ENCODE peak calls at places on chromosomes 2 and 18, in four cellular contexts. One of them, this sample, is unnamed.
A peak's percentile ranks its signal among the peaks of the same experiment; 100 is the strongest.

GRCh38 chr2:68736086-68736485 is 1.5 kb downstream of the ARHGAP25 start:
- DNase-seq in astrocyte of the spinal cord: no peak
- DNase-seq in fibroblast of pulmonary artery: no peak
- DNase-seq in Peyer's patch: no peak
- DNase-seq in this sample: no peak

GRCh38 chr2:52253605-52254004 is 1221.7 kb upstream of the NRXN1 start:
- DNase-seq in astrocyte of the spinal cord: no peak
- DNase-seq in fibroblast of pulmonary artery: no peak
- DNase-seq in Peyer's patch: no peak
- DNase-seq in this sample: no peak

GRCh38 chr2:150566289-150566688 is 78.8 kb upstream of the RND3 start:
- DNase-seq in astrocyte of the spinal cord: no peak
- DNase-seq in fibroblast of pulmonary artery: no peak
- DNase-seq in Peyer's patch: no peak
- DNase-seq in this sample: no peak

GRCh38 chr2:113965644-113966043 is 75.8 kb downstream of the ACTR3 start:
- DNase-seq in astrocyte of the spinal cord: peak; percentile 49
- DNase-seq in fibroblast of pulmonary artery: peak; percentile 53
- DNase-seq in Peyer's patch: peak; percentile 68
- DNase-seq in this sample: peak; percentile 22

GRCh38 chr18:47932603-47933002 is 2.1 kb upstream of the SMAD2 start:
- DNase-seq in astrocyte of the spinal cord: no peak
- DNase-seq in fibroblast of pulmonary artery: no peak
- DNase-seq in Peyer's patch: no peak
- DNase-seq in this sample: no peak

GRCh38 chr2:121471571-121472464 is 58.9 kb upstream of the RNU4ATAC start:
- DNase-seq in astrocyte of the spinal cord: peak; percentile 79
- DNase-seq in fibroblast of pulmonary artery: peak; percentile 79
- DNase-seq in Peyer's patch: no peak
- DNase-seq in this sample: peak; percentile 91

GRCh38 chr18:76619342-76620315 is 124.6 kb upstream of the ZNF516 start:
- DNase-seq in astrocyte of the spinal cord: peak; percentile 47
- DNase-seq in fibroblast of pulmonary artery: peak; percentile 86
- DNase-seq in Peyer's patch: no peak
- DNase-seq in this sample: peak; percentile 60

GRCh38 chr2:216672996-216673395 is 22.4 kb downstream of the IGFBP5 start:
- DNase-seq in astrocyte of the spinal cord: no peak
- DNase-seq in fibroblast of pulmonary artery: no peak
- DNase-seq in Peyer's patch: no peak
- DNase-seq in this sample: no peak

GRCh38 chr2:190607014-190607597 is 41.8 kb upstream of the NAB1 start:
- DNase-seq in astrocyte of the spinal cord: peak; percentile 58
- DNase-seq in fibroblast of pulmonary artery: peak; percentile 91
- DNase-seq in Peyer's patch: no peak
- DNase-seq in this sample: peak; percentile 42

GRCh38 chr2:237858294-237859081 is 935 bp upstream of the RAMP1 start:
- DNase-seq in astrocyte of the spinal cord: peak; percentile 89
- DNase-seq in fibroblast of pulmonary artery: peak; percentile 91
- DNase-seq in Peyer's patch: peak; percentile 85
- DNase-seq in this sample: peak; percentile 83

GRCh38 chr18:42168487-42168886 is 213.5 kb downstream of the PIK3C3 start:
- DNase-seq in astrocyte of the spinal cord: no peak
- DNase-seq in fibroblast of pulmonary artery: no peak
- DNase-seq in Peyer's patch: no peak
- DNase-seq in this sample: no peak

GRCh38 chr18:6917082-6917481 is 187.6 kb downstream of the ARHGAP28 start:
- DNase-seq in astrocyte of the spinal cord: no peak
- DNase-seq in fibroblast of pulmonary artery: no peak
- DNase-seq in Peyer's patch: no peak
- DNase-seq in this sample: no peak

GRCh38 chr2:239498576-239498975 is 97.8 kb upstream of the HDAC4 start:
- DNase-seq in astrocyte of the spinal cord: no peak
- DNase-seq in fibroblast of pulmonary artery: no peak
- DNase-seq in Peyer's patch: no peak
- DNase-seq in this sample: no peak

GRCh38 chr18:36780748-36781147 is 48.1 kb downstream of the TPGS2 start:
- DNase-seq in astrocyte of the spinal cord: no peak
- DNase-seq in fibroblast of pulmonary artery: no peak
- DNase-seq in Peyer's patch: no peak
- DNase-seq in this sample: no peak

GRCh38 chr18:14997367-14997766 is 249.4 kb downstream of the ANKRD30B start:
- DNase-seq in astrocyte of the spinal cord: no peak
- DNase-seq in fibroblast of pulmonary artery: no peak
- DNase-seq in Peyer's patch: no peak
- DNase-seq in this sample: no peak

GRCh38 chr2:76599732-76600368 is 889.1 kb upstream of the GCFC2 start:
- DNase-seq in astrocyte of the spinal cord: peak; percentile 71
- DNase-seq in fibroblast of pulmonary artery: peak; percentile 78
- DNase-seq in Peyer's patch: peak; percentile 58
- DNase-seq in this sample: peak; percentile 17

GRCh38 chr2:236871500-236872001 is 214.1 kb upstream of the COPS8 start:
- DNase-seq in astrocyte of the spinal cord: peak; percentile 87
- DNase-seq in fibroblast of pulmonary artery: peak; percentile 98
- DNase-seq in Peyer's patch: peak; percentile 75
- DNase-seq in this sample: peak; percentile 90

GRCh38 chr2:138500592-138501426 is 761 bp upstream of the SPOPL start:
- DNase-seq in astrocyte of the spinal cord: no peak
- DNase-seq in fibroblast of pulmonary artery: no peak
- DNase-seq in Peyer's patch: no peak
- DNase-seq in this sample: no peak

GRCh38 chr2:8575011-8575750 is 106.7 kb upstream of the ID2 start:
- DNase-seq in astrocyte of the spinal cord: no peak
- DNase-seq in fibroblast of pulmonary artery: no peak
- DNase-seq in Peyer's patch: peak; percentile 72
- DNase-seq in this sample: no peak

GRCh38 chr2:1162768-1163584 is 212.3 kb downstream of the SNTG2 start:
- DNase-seq in astrocyte of the spinal cord: peak; percentile 25
- DNase-seq in fibroblast of pulmonary artery: no peak
- DNase-seq in Peyer's patch: peak; percentile 52
- DNase-seq in this sample: no peak

GRCh38 chr2:178109813-178110212 is 2.4 kb upstream of the RBM45 start:
- DNase-seq in astrocyte of the spinal cord: peak; percentile 56
- DNase-seq in fibroblast of pulmonary artery: peak; percentile 68
- DNase-seq in Peyer's patch: no peak
- DNase-seq in this sample: peak; percentile 66

GRCh38 chr2:26925100-26925791 is 45.2 kb upstream of the MAPRE3 start:
- DNase-seq in astrocyte of the spinal cord: no peak
- DNase-seq in fibroblast of pulmonary artery: no peak
- DNase-seq in Peyer's patch: peak; percentile 21
- DNase-seq in this sample: no peak

GRCh38 chr2:203237501-203238238 is 1.1 kb upstream of the CYP20A1 start:
- DNase-seq in astrocyte of the spinal cord: no peak
- DNase-seq in fibroblast of pulmonary artery: no peak
- DNase-seq in Peyer's patch: no peak
- DNase-seq in this sample: no peak

GRCh38 chr2:121293450-121294325 is 8.7 kb upstream of the TFCP2L1 start:
- DNase-seq in astrocyte of the spinal cord: no peak
- DNase-seq in fibroblast of pulmonary artery: no peak
- DNase-seq in Peyer's patch: peak; percentile 89
- DNase-seq in this sample: no peak

GRCh38 chr18:52531836-52532235 is 191.8 kb downstream of the DCC start:
- DNase-seq in astrocyte of the spinal cord: no peak
- DNase-seq in fibroblast of pulmonary artery: no peak
- DNase-seq in Peyer's patch: no peak
- DNase-seq in this sample: no peak

GRCh38 chr2:109690822-109691541 is 76.8 kb downstream of the SOWAHC start:
- DNase-seq in astrocyte of the spinal cord: no peak
- DNase-seq in fibroblast of pulmonary artery: no peak
- DNase-seq in Peyer's patch: peak; percentile 84
- DNase-seq in this sample: peak; percentile 30

GRCh38 chr2:193966590-193966989 is 1690.4 kb upstream of the SLC39A10 start:
- DNase-seq in astrocyte of the spinal cord: peak; percentile 89
- DNase-seq in fibroblast of pulmonary artery: peak; percentile 87
- DNase-seq in Peyer's patch: no peak
- DNase-seq in this sample: peak; percentile 89

GRCh38 chr18:50410008-50410407 is 35.2 kb downstream of the SKA1 start:
- DNase-seq in astrocyte of the spinal cord: no peak
- DNase-seq in fibroblast of pulmonary artery: no peak
- DNase-seq in Peyer's patch: no peak
- DNase-seq in this sample: no peak

GRCh38 chr2:96802281-96802595 is 13.8 kb upstream of the CNNM3 start:
- DNase-seq in astrocyte of the spinal cord: no peak
- DNase-seq in fibroblast of pulmonary artery: no peak
- DNase-seq in Peyer's patch: peak; percentile 72
- DNase-seq in this sample: no peak

GRCh38 chr2:164891460-164891859 is 49.8 kb upstream of the COBLL1 start:
- DNase-seq in astrocyte of the spinal cord: no peak
- DNase-seq in fibroblast of pulmonary artery: no peak
- DNase-seq in Peyer's patch: no peak
- DNase-seq in this sample: no peak

GRCh38 chr2:217471329-217471728 is 531.5 kb downstream of the TNS1 start:
- DNase-seq in astrocyte of the spinal cord: peak; percentile 53
- DNase-seq in fibroblast of pulmonary artery: peak; percentile 16
- DNase-seq in Peyer's patch: no peak
- DNase-seq in this sample: peak; percentile 78

GRCh38 chr18:29811519-29811918 is 1231.0 kb downstream of the DSC3 start:
- DNase-seq in astrocyte of the spinal cord: no peak
- DNase-seq in fibroblast of pulmonary artery: no peak
- DNase-seq in Peyer's patch: no peak
- DNase-seq in this sample: no peak

GRCh38 chr18:29862824-29863223 is 1179.7 kb downstream of the DSC3 start:
- DNase-seq in astrocyte of the spinal cord: no peak
- DNase-seq in fibroblast of pulmonary artery: no peak
- DNase-seq in Peyer's patch: no peak
- DNase-seq in this sample: no peak

GRCh38 chr2:43032248-43032893 is 194.0 kb downstream of the ZFP36L2 start:
- DNase-seq in astrocyte of the spinal cord: no peak
- DNase-seq in fibroblast of pulmonary artery: peak; percentile 78
- DNase-seq in Peyer's patch: peak; percentile 81
- DNase-seq in this sample: peak; percentile 69

GRCh38 chr2:149679286-149679685 is 91.7 kb upstream of the MMADHC start:
- DNase-seq in astrocyte of the spinal cord: peak; percentile 22
- DNase-seq in fibroblast of pulmonary artery: peak; percentile 60
- DNase-seq in Peyer's patch: no peak
- DNase-seq in this sample: peak; percentile 68

GRCh38 chr2:190663348-190663747 is 14.5 kb downstream of the NAB1 start:
- DNase-seq in astrocyte of the spinal cord: no peak
- DNase-seq in fibroblast of pulmonary artery: no peak
- DNase-seq in Peyer's patch: no peak
- DNase-seq in this sample: no peak

DNA sequence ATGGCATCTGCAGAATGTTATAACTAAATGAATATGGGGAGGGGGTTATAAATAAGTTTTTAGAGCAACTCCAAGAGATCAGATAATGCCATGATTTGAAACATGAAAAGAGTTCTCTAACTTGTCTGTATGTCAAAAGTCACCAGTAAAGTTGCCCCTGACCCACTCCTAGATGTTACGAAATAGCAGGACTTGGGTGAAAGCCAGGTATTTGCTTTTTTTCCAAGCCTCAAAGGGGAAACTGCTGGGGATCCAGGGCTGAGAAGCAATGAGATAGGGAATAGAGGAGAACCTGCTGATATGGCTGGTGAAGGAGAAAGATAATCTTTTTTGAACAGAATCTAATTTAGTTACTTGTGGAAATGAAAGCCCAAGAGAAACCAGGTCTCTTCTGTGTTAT is 191.5 kb upstream of the CDH20 start:
- DNase-seq in astrocyte of the spinal cord: no peak
- DNase-seq in fibroblast of pulmonary artery: no peak
- DNase-seq in Peyer's patch: no peak
- DNase-seq in this sample: no peak
- H3K4me3 ChIP-seq in astrocyte of the spinal cord: no peak overlapping the region
- H3K4me3 ChIP-seq in fibroblast of pulmonary artery: no peak overlapping the region
- H3K4me3 ChIP-seq in Peyer's patch: no peak overlapping the region
- H3K4me3 ChIP-seq in this sample: no peak overlapping the region

GRCh38 chr2:55712477-55713060 is 18.9 kb upstream of the PNPT1 start:
- DNase-seq in astrocyte of the spinal cord: no peak
- DNase-seq in fibroblast of pulmonary artery: no peak
- DNase-seq in Peyer's patch: no peak
- DNase-seq in this sample: no peak

GRCh38 chr2:55707751-55708150 is 14.1 kb upstream of the PNPT1 start:
- DNase-seq in astrocyte of the spinal cord: no peak
- DNase-seq in fibroblast of pulmonary artery: no peak
- DNase-seq in Peyer's patch: no peak
- DNase-seq in this sample: no peak

DNA sequence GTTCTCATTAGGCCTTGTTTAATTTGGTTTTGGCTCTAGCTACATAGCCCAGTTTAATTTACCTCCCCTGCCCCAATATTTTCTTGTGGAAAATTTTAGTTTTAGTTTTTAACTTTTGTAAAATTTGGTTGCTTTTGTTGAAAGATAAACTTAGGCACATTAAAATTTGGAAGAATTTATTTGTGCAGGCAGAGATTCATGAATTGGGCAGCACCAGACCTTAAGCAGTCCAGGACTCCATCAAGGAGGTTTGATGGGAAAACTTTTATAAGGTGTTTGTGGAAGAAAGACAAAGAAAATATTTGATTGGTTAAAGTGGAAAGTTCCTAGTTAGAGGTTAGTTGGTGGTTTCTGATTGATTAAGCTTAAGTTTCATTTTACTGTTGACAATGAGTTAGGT is 16.4 kb upstream of the PNPT1 start:
- DNase-seq in astrocyte of the spinal cord: no peak
- DNase-seq in fibroblast of pulmonary artery: no peak
- DNase-seq in Peyer's patch: no peak
- DNase-seq in this sample: no peak
- TF ChIP-seq CTCF in astrocyte of the spinal cord: no peak
- TF ChIP-seq CTCF in fibroblast of pulmonary artery: no peak
- TF ChIP-seq CTCF in Peyer's patch: no peak
- TF ChIP-seq CTCF in this sample: no peak

DNA sequence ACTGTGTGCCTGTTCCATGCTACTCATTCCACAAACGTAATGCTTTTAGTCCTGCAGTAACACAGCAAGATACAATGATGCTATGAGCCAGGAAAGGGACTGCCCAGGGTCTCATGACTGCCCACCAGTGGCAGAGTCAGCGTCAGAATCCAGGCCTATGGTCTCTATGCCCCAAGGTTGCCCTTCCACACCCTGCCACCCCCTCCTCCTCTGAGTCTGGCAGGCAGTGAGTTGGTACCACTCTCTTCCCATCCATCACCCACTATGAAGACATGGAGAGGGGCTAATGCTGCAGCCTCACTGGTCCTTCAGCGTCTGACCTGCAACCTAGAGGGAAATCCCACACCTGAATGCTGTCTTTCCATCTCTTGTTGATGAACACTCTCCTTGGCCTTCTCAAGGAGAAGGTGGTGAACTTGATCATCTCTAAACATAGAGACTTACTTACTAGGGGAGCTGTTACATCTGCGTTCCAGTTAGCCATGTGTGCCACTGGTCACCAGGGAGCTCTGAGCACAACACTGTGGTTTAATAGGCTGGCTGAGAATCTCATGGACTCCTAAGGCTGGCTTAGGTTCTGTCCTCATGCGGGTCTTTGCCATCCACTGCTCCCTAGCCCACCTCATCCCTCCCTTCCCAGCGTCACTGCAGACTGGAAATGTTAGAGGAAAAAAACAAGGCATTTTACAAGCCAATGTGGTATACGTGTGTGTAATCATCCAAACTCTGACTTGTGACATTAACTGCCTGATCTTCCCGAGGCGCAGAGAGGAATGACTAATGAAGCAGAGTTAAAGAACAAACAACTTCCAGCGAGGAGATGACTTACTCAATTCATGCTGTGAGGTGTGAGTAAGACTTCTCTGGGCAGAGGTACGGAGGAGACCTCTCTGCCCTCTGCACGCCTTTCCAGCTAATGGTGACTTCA is 28.8 kb downstream of the STEAP3 start:
- DNase-seq in astrocyte of the spinal cord: peak; percentile 99
- DNase-seq in fibroblast of pulmonary artery: peak; percentile 91
- DNase-seq in Peyer's patch: peak; percentile 7
- DNase-seq in this sample: peak; percentile 91
- H3K4me3 ChIP-seq in astrocyte of the spinal cord: no peak overlapping the region
- H3K4me3 ChIP-seq in fibroblast of pulmonary artery: no peak overlapping the region
- H3K4me3 ChIP-seq in Peyer's patch: no peak overlapping the region
- H3K4me3 ChIP-seq in this sample: no peak overlapping the region

GRCh38 chr2:63790913-63791312 is 50.8 kb upstream of the UGP2 start:
- DNase-seq in astrocyte of the spinal cord: peak; percentile 87
- DNase-seq in fibroblast of pulmonary artery: peak; percentile 90
- DNase-seq in Peyer's patch: no peak
- DNase-seq in this sample: peak; percentile 96
- TF ChIP-seq CTCF in astrocyte of the spinal cord: no peak
- TF ChIP-seq CTCF in fibroblast of pulmonary artery: no peak
- TF ChIP-seq CTCF in Peyer's patch: no peak
- TF ChIP-seq CTCF in this sample: no peak

This sample was measured in fibroblast of the aortic adventitia.